ENCODE peak calls at places on chromosomes 11 and 22, in four cellular contexts. One of them, this sample, is unnamed.

GRCh38 chr11:7261578-7261977 is 9.9 kb downstream of the SYT9 start:
- DNase-seq in neural progenitor cell: no peak
- DNase-seq in esophagus squamous epithelium: no peak
- DNase-seq in epithelial cell of esophagus: no peak
- DNase-seq in this sample: no peak

GRCh38 chr11:68780829-68781228 is 29.5 kb upstream of the TESMIN start:
- DNase-seq in neural progenitor cell: peak; percentile 50
- DNase-seq in esophagus squamous epithelium: no peak
- DNase-seq in epithelial cell of esophagus: no peak
- DNase-seq in this sample: no peak

GRCh38 chr11:2375964-2376551 is 1.1 kb upstream of the CD81 start:
- DNase-seq in neural progenitor cell: no peak
- DNase-seq in esophagus squamous epithelium: no peak
- DNase-seq in epithelial cell of esophagus: no peak
- DNase-seq in this sample: no peak

GRCh38 chr11:96246718-96247540 is 96.1 kb downstream of the MAML2 start:
- DNase-seq in neural progenitor cell: no peak
- DNase-seq in esophagus squamous epithelium: no peak
- DNase-seq in epithelial cell of esophagus: peak; percentile 69
- DNase-seq in this sample: no peak

GRCh38 chr11:117882539-117882938 is 6.1 kb upstream of the FXYD6 start:
- DNase-seq in neural progenitor cell: no peak
- DNase-seq in esophagus squamous epithelium: no peak
- DNase-seq in epithelial cell of esophagus: no peak
- DNase-seq in this sample: peak; percentile 38

GRCh38 chr11:91904792-91905785 is 319.5 kb upstream of the FAT3 start:
- DNase-seq in neural progenitor cell: no peak
- DNase-seq in esophagus squamous epithelium: no peak
- DNase-seq in epithelial cell of esophagus: no peak
- DNase-seq in this sample: no peak

GRCh38 chr11:11071483-11071882 is 213.6 kb upstream of the ZBED5 start:
- DNase-seq in neural progenitor cell: no peak
- DNase-seq in esophagus squamous epithelium: no peak
- DNase-seq in epithelial cell of esophagus: no peak
- DNase-seq in this sample: no peak

GRCh38 chr11:96342131-96342970 is 644 bp downstream of the MAML2 start:
- DNase-seq in neural progenitor cell: peak; percentile 57
- DNase-seq in esophagus squamous epithelium: no peak
- DNase-seq in epithelial cell of esophagus: no peak
- DNase-seq in this sample: no peak

GRCh38 chr22:44615602-44616180 is 86.3 kb upstream of the PRR5 start:
- DNase-seq in neural progenitor cell: no peak
- DNase-seq in esophagus squamous epithelium: no peak
- DNase-seq in epithelial cell of esophagus: no peak
- DNase-seq in this sample: no peak

GRCh38 chr11:115736146-115736545 is 231.9 kb upstream of the CADM1 start:
- DNase-seq in neural progenitor cell: no peak
- DNase-seq in esophagus squamous epithelium: no peak
- DNase-seq in epithelial cell of esophagus: no peak
- DNase-seq in this sample: no peak

GRCh38 chr11:86606849-86607481 is 65.5 kb downstream of the ME3 start:
- DNase-seq in neural progenitor cell: no peak
- DNase-seq in esophagus squamous epithelium: no peak
- DNase-seq in epithelial cell of esophagus: peak; percentile 66
- DNase-seq in this sample: no peak

GRCh38 chr22:37741312-37741795 is 44.5 kb downstream of the TRIOBP start:
- DNase-seq in neural progenitor cell: peak; percentile 27
- DNase-seq in esophagus squamous epithelium: no peak
- DNase-seq in epithelial cell of esophagus: peak; percentile 96
- DNase-seq in this sample: no peak

GRCh38 chr11:114758627-114759026 is 80.3 kb downstream of the NXPE2 start:
- DNase-seq in neural progenitor cell: no peak
- DNase-seq in esophagus squamous epithelium: no peak
- DNase-seq in epithelial cell of esophagus: no peak
- DNase-seq in this sample: no peak

GRCh38 chr11:289145-289705 is 299 bp downstream of the PGGHG start:
- DNase-seq in neural progenitor cell: no peak
- DNase-seq in esophagus squamous epithelium: no peak
- DNase-seq in epithelial cell of esophagus: no peak
- DNase-seq in this sample: peak; percentile 11

GRCh38 chr22:20127869-20128618 is 3.6 kb upstream of the ZDHHC8 start:
- DNase-seq in neural progenitor cell: no peak
- DNase-seq in esophagus squamous epithelium: no peak
- DNase-seq in epithelial cell of esophagus: no peak
- DNase-seq in this sample: no peak

GRCh38 chr11:75827562-75827961 is 12.6 kb downstream of the UVRAG start:
- DNase-seq in neural progenitor cell: no peak
- DNase-seq in esophagus squamous epithelium: no peak
- DNase-seq in epithelial cell of esophagus: no peak
- DNase-seq in this sample: no peak
- TF ChIP-seq CTCF in neural progenitor cell: no peak
- TF ChIP-seq CTCF in esophagus squamous epithelium: no peak
- TF ChIP-seq CTCF in epithelial cell of esophagus: no peak
- TF ChIP-seq CTCF in this sample: no peak

GRCh38 chr22:31629741-31630184 is 32.3 kb downstream of the PISD start:
- DNase-seq in neural progenitor cell: no peak
- DNase-seq in esophagus squamous epithelium: no peak
- DNase-seq in epithelial cell of esophagus: no peak
- DNase-seq in this sample: no peak

GRCh38 chr22:31631381-31631780 is 30.6 kb downstream of the PISD start:
- DNase-seq in neural progenitor cell: no peak
- DNase-seq in esophagus squamous epithelium: no peak
- DNase-seq in epithelial cell of esophagus: no peak
- DNase-seq in this sample: no peak

GRCh38 chr22:31628969-31629723 is 32.9 kb downstream of the PISD start:
- DNase-seq in neural progenitor cell: no peak
- DNase-seq in esophagus squamous epithelium: no peak
- DNase-seq in epithelial cell of esophagus: no peak
- DNase-seq in this sample: no peak

GRCh38 chr22:31628362-31628761 is 33.7 kb downstream of the PISD start:
- DNase-seq in neural progenitor cell: no peak
- DNase-seq in esophagus squamous epithelium: no peak
- DNase-seq in epithelial cell of esophagus: no peak
- DNase-seq in this sample: no peak

DNA sequence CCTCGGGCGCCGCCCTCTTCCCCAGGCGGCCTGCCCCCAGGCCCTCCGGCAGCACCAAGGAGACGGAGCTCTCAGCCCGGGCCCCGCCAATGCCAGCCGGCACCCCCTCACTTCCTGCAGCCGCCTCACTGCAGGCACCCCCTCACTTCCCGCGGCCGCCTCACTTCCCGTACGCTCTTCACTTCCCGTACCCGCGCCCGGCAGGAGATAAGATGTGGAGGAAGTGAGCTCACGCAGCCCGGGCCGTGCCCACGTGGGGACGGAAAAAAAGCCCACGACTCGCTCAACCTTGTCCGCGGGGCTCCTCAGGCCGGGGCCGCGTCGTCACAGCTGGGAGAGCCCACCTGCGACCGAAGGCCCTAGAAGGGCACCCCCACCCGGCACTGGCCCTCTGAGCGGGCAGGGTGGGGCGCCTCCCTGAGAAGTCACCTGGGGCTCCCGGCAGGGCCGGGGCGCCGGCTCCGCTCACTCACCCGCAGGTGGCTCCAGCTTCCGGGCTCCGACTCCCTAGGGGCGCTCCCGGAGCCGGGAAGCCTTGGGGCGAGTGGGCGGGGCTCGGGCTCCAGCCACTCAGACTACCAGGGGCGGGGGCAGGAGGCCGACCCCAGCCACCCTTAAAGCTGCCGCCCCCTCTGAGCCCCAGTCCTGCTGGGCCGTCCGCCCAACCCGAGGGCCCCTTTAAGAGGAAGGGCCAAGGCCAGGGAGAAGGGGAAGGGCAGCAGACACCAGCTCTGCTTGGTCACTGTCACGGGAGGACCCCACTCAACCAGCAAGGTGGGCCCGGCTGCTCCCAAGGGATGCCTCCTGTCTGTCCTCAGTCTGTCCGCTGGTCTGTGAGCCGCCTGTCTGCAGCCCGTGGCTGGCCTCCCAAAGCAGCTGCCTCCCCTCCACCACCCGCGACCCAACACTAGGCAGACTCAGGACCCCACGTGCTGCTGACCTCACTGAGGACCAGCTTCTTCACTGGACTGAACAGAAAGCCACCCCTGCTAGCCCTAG is 31.4 kb downstream of the PISD start:
- DNase-seq in neural progenitor cell: peak; percentile 87
- DNase-seq in esophagus squamous epithelium: peak; percentile 75
- DNase-seq in epithelial cell of esophagus: peak; percentile 70
- DNase-seq in this sample: peak; percentile 92
- TF ChIP-seq CTCF in neural progenitor cell: peak; percentile 15
- TF ChIP-seq CTCF in esophagus squamous epithelium: no peak
- TF ChIP-seq CTCF in epithelial cell of esophagus: no peak
- TF ChIP-seq CTCF in this sample: no peak

DNA sequence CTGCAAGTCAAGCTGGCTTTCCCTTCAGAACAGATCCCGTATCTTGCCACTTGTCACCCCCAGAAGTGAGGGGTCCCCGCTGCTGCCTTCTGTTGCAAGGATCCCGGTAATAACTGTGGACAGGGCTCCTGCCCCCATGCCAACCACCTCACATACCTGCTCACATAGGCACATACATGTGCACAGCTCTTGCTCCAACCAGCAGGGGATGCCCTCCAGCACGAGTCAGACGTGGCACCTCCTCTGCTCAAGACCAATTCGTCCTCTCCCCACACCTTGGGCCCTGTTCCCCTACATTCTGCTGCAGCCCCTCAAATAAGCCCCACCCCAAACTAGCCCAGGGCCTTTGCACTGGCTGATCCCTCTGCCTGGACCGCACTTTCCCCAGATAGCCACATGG is 163.3 kb downstream of the CRYBB2 start:
- DNase-seq in neural progenitor cell: no peak
- DNase-seq in esophagus squamous epithelium: no peak
- DNase-seq in epithelial cell of esophagus: peak; percentile 18
- DNase-seq in this sample: no peak
- TF ChIP-seq CTCF in neural progenitor cell: no peak
- TF ChIP-seq CTCF in esophagus squamous epithelium: no peak
- TF ChIP-seq CTCF in epithelial cell of esophagus: no peak
- TF ChIP-seq CTCF in this sample: peak; percentile 64

GRCh38 chr22:50626856-50627451 is 998 bp downstream of the ARSA start:
- DNase-seq in neural progenitor cell: no peak
- DNase-seq in esophagus squamous epithelium: no peak
- DNase-seq in epithelial cell of esophagus: no peak
- DNase-seq in this sample: no peak

GRCh38 chr22:50625131-50625567 is 2.8 kb downstream of the ARSA start:
- DNase-seq in neural progenitor cell: no peak
- DNase-seq in esophagus squamous epithelium: no peak
- DNase-seq in epithelial cell of esophagus: no peak
- DNase-seq in this sample: no peak

GRCh38 chr22:50627452-50627913 is 469 bp downstream of the ARSA start:
- DNase-seq in neural progenitor cell: peak; percentile 71
- DNase-seq in esophagus squamous epithelium: no peak
- DNase-seq in epithelial cell of esophagus: peak; percentile 23
- DNase-seq in this sample: no peak

GRCh38 chr22:50625568-50626313 is 2.2 kb downstream of the ARSA start:
- DNase-seq in neural progenitor cell: peak; percentile 50
- DNase-seq in esophagus squamous epithelium: no peak
- DNase-seq in epithelial cell of esophagus: no peak
- DNase-seq in this sample: no peak

GRCh38 chr22:50626314-50626855 is 1.6 kb downstream of the ARSA start:
- DNase-seq in neural progenitor cell: no peak
- DNase-seq in esophagus squamous epithelium: no peak
- DNase-seq in epithelial cell of esophagus: no peak
- DNase-seq in this sample: no peak
- TF ChIP-seq CTCF in neural progenitor cell: no peak
- TF ChIP-seq CTCF in esophagus squamous epithelium: no peak
- TF ChIP-seq CTCF in epithelial cell of esophagus: no peak
- TF ChIP-seq CTCF in this sample: no peak